ENCODE peak calls at places on chromosomes 12 and 14, in eight cellular contexts. S is myocyte; H is activated T-cell treated with anti-CD3 and anti-CD28 coated beads, Interleukin-2, amount 50 U/mL, for 4 hours; B is hepatic stellate cell; G is HCEC 1CT; T is NT2/D1; M is hypothalamus; X is NCI-H748 treated with DMSO at 0.1 percent for 48 hours. O is an unnamed sample.

GRCh38 chr14:99188721-99189120 is 83.3 kb downstream of the BCL11B start:
- DNase-seq in S (no peak), H (no peak), B (no peak), G (no peak), T (no peak), M (no peak), X (no peak), O (no peak)

GRCh38 chr14:97602438-97603117 is 805.4 kb downstream of the VRK1 start:
- DNase-seq in S (no peak), H (peak; percentile 47), B (no peak), G (no peak), T (no peak), M (no peak), X (peak; percentile 17), O (no peak)

GRCh38 chr14:61927015-61927414 is 164.8 kb downstream of the SNAPC1 start:
- DNase-seq in S (no peak), H (no peak), B (no peak), G (peak; percentile 62), T (no peak), M (no peak), X (no peak), O (no peak)

GRCh38 chr14:103733651-103734050 is 18.0 kb downstream of the ZFYVE21 start:
- DNase-seq in S (no peak), H (no peak), B (no peak), G (no peak), T (no peak), M (no peak), X (no peak), O (no peak)

GRCh38 chr12:90064759-90065158 is 356.1 kb upstream of the ATP2B1 start:
- DNase-seq in S (no peak), H (no peak), B (no peak), G (no peak), T (no peak), M (no peak), X (no peak), O (no peak)

GRCh38 chr14:97387252-97387882 is 590.2 kb downstream of the VRK1 start:
- DNase-seq in S (no peak), H (no peak), B (no peak), G (no peak), T (no peak), M (no peak), X (no peak), O (no peak)

GRCh38 chr12:42130670-42131402 is 13.8 kb downstream of the GXYLT1 start:
- DNase-seq in S (peak; percentile 48), H (no peak), B (peak; percentile 22), G (peak; percentile 63), T (no peak), M (no peak), X (no peak), O (no peak)

GRCh38 chr14:23953464-23954278 is at the start of gene DHRS4:
- DNase-seq in S (peak; percentile 87), H (peak; percentile 75), B (peak; percentile 77), G (peak; percentile 78), T (peak; percentile 36), M (peak; percentile 64), X (peak; percentile 68), O (peak; percentile 30)

GRCh38 chr14:26655128-26655527 is 57.3 kb upstream of the NOVA1 start:
- DNase-seq in S (no peak), H (no peak), B (no peak), G (no peak), T (no peak), M (no peak), X (no peak), O (no peak)

GRCh38 chr14:37230551-37231194 is 32.9 kb downstream of the MIPOL1 start:
- DNase-seq in S (peak; percentile 61), H (no peak), B (peak; percentile 19), G (peak; percentile 72), T (no peak), M (no peak), X (peak; percentile 59), O (no peak)

GRCh38 chr12:31781894-31782540 is 53.2 kb upstream of the AMN1 start:
- DNase-seq in S (no peak), H (no peak), B (no peak), G (no peak), T (no peak), M (no peak), X (no peak), O (no peak)

GRCh38 chr12:88903333-88903732 is 323.1 kb upstream of the KITLG start:
- DNase-seq in S (no peak), H (no peak), B (no peak), G (no peak), T (no peak), M (no peak), X (no peak), O (no peak)